ENCODE peak calls at places on chromosomes 7 and 10, in four cellular contexts. One of them, this sample, is unnamed.

GRCh38 chr7:767941-768729 is 41.1 kb upstream of the PRKAR1B start:
- DNase-seq in right lobe of liver: no peak
- DNase-seq in prostate gland: no peak
- DNase-seq in suprapubic skin: no peak
- DNase-seq in this sample: no peak

GRCh38 chr7:135770139-135770710 is 21.6 kb upstream of the FAM180A start:
- DNase-seq in right lobe of liver: no peak
- DNase-seq in prostate gland: no peak
- DNase-seq in suprapubic skin: no peak
- DNase-seq in this sample: no peak

GRCh38 chr10:97307866-97308780 is 10.9 kb upstream of the FRAT1 start:
- DNase-seq in right lobe of liver: no peak
- DNase-seq in prostate gland: no peak
- DNase-seq in suprapubic skin: no peak
- DNase-seq in this sample: no peak

GRCh38 chr10:96319754-96320514 is 15.7 kb downstream of the DNTT start:
- DNase-seq in right lobe of liver: no peak
- DNase-seq in prostate gland: no peak
- DNase-seq in suprapubic skin: no peak
- DNase-seq in this sample: no peak

GRCh38 chr7:141568227-141568626 is 17.0 kb downstream of the AGK start:
- DNase-seq in right lobe of liver: no peak
- DNase-seq in prostate gland: no peak
- DNase-seq in suprapubic skin: no peak
- DNase-seq in this sample: no peak

GRCh38 chr7:155959894-155960293 is 147.6 kb upstream of the SHH start:
- DNase-seq in right lobe of liver: no peak
- DNase-seq in prostate gland: no peak
- DNase-seq in suprapubic skin: no peak
- DNase-seq in this sample: no peak

GRCh38 chr10:100174699-100175677 is 10.8 kb downstream of the ERLIN1 start:
- DNase-seq in right lobe of liver: no peak
- DNase-seq in prostate gland: no peak
- DNase-seq in suprapubic skin: no peak
- DNase-seq in this sample: no peak

GRCh38 chr7:12661581-12661980 is 25.9 kb upstream of the ARL4A start:
- DNase-seq in right lobe of liver: no peak
- DNase-seq in prostate gland: no peak
- DNase-seq in suprapubic skin: no peak
- DNase-seq in this sample: no peak

GRCh38 chr7:113285411-113285810 is 167.1 kb upstream of the SMIM30 start:
- DNase-seq in right lobe of liver: no peak
- DNase-seq in prostate gland: no peak
- DNase-seq in suprapubic skin: no peak
- DNase-seq in this sample: no peak

GRCh38 chr10:132499367-132499685 is 38.3 kb upstream of the INPP5A start:
- DNase-seq in right lobe of liver: no peak
- DNase-seq in prostate gland: no peak
- DNase-seq in suprapubic skin: peak; percentile 41
- DNase-seq in this sample: no peak

GRCh38 chr10:86756511-86757109 is at the start of gene BMPR1A:
- DNase-seq in right lobe of liver: peak; percentile 30
- DNase-seq in prostate gland: peak; percentile 89
- DNase-seq in suprapubic skin: peak; percentile 87
- DNase-seq in this sample: peak; percentile 25

GRCh38 chr10:74056081-74056818 is 58.3 kb downstream of the VCL start:
- DNase-seq in right lobe of liver: no peak
- DNase-seq in prostate gland: no peak
- DNase-seq in suprapubic skin: no peak
- DNase-seq in this sample: no peak

GRCh38 chr7:27700501-27700900 is 37.8 kb upstream of the HIBADH start:
- DNase-seq in right lobe of liver: no peak
- DNase-seq in prostate gland: no peak
- DNase-seq in suprapubic skin: no peak
- DNase-seq in this sample: no peak

GRCh38 chr10:44261710-44262455 is 123.0 kb downstream of the CXCL12 start:
- DNase-seq in right lobe of liver: no peak
- DNase-seq in prostate gland: no peak
- DNase-seq in suprapubic skin: no peak
- DNase-seq in this sample: no peak

GRCh38 chr10:43315535-43316245 is 48.8 kb upstream of the RASGEF1A start:
- DNase-seq in right lobe of liver: no peak
- DNase-seq in prostate gland: no peak
- DNase-seq in suprapubic skin: no peak
- DNase-seq in this sample: no peak

GRCh38 chr10:77756319-77757232 is 119.0 kb upstream of the KCNMA1 start:
- DNase-seq in right lobe of liver: no peak
- DNase-seq in prostate gland: no peak
- DNase-seq in suprapubic skin: no peak
- DNase-seq in this sample: no peak

GRCh38 chr10:114100848-114101741 is 57.4 kb downstream of the ADRB1 start:
- DNase-seq in right lobe of liver: peak; percentile 35
- DNase-seq in prostate gland: peak; percentile 25
- DNase-seq in suprapubic skin: no peak
- DNase-seq in this sample: no peak

GRCh38 chr7:37674534-37674933 is 9.0 kb upstream of the GPR141 start:
- DNase-seq in right lobe of liver: no peak
- DNase-seq in prostate gland: no peak
- DNase-seq in suprapubic skin: no peak
- DNase-seq in this sample: no peak

GRCh38 chr7:31734456-31734855 is 47.4 kb downstream of the PPP1R17 start:
- DNase-seq in right lobe of liver: no peak
- DNase-seq in prostate gland: no peak
- DNase-seq in suprapubic skin: no peak
- DNase-seq in this sample: no peak

GRCh38 chr7:134757938-134758337 is 21.5 kb upstream of the CALD1 start:
- DNase-seq in right lobe of liver: no peak
- DNase-seq in prostate gland: no peak
- DNase-seq in suprapubic skin: no peak
- DNase-seq in this sample: no peak

GRCh38 chr7:112238852-112239610 is 32.5 kb downstream of the ZNF277 start:
- DNase-seq in right lobe of liver: peak; percentile 35
- DNase-seq in prostate gland: no peak
- DNase-seq in suprapubic skin: no peak
- DNase-seq in this sample: no peak

GRCh38 chr10:5732141-5732540 is 47.5 kb downstream of the TASOR2 start:
- DNase-seq in right lobe of liver: no peak
- DNase-seq in prostate gland: no peak
- DNase-seq in suprapubic skin: no peak
- DNase-seq in this sample: no peak

GRCh38 chr10:119007211-119007574 is 22.3 kb upstream of the NANOS1 start:
- DNase-seq in right lobe of liver: no peak
- DNase-seq in prostate gland: no peak
- DNase-seq in suprapubic skin: no peak
- DNase-seq in this sample: no peak

GRCh38 chr10:89086801-89087513 is 96.4 kb downstream of the FAS start:
- DNase-seq in right lobe of liver: no peak
- DNase-seq in prostate gland: no peak
- DNase-seq in suprapubic skin: peak; percentile 92
- DNase-seq in this sample: no peak

GRCh38 chr7:47154781-47155180 is 427.1 kb downstream of the TNS3 start:
- DNase-seq in right lobe of liver: no peak
- DNase-seq in prostate gland: no peak
- DNase-seq in suprapubic skin: no peak
- DNase-seq in this sample: no peak

GRCh38 chr10:10490187-10490980 is 527.3 kb upstream of the CELF2 start:
- DNase-seq in right lobe of liver: no peak
- DNase-seq in prostate gland: no peak
- DNase-seq in suprapubic skin: no peak
- DNase-seq in this sample: no peak

GRCh38 chr10:61742812-61743211 is 80.1 kb downstream of the CABCOCO1 start:
- DNase-seq in right lobe of liver: no peak
- DNase-seq in prostate gland: no peak
- DNase-seq in suprapubic skin: no peak
- DNase-seq in this sample: no peak

GRCh38 chr10:22429146-22429545 is 83.8 kb downstream of the SPAG6 start:
- DNase-seq in right lobe of liver: no peak
- DNase-seq in prostate gland: no peak
- DNase-seq in suprapubic skin: no peak
- DNase-seq in this sample: no peak

GRCh38 chr10:126585249-126585986 is 85.1 kb downstream of the C10orf90 start:
- DNase-seq in right lobe of liver: no peak
- DNase-seq in prostate gland: no peak
- DNase-seq in suprapubic skin: no peak
- DNase-seq in this sample: no peak

GRCh38 chr10:126580873-126581647 is 89.4 kb downstream of the C10orf90 start:
- DNase-seq in right lobe of liver: no peak
- DNase-seq in prostate gland: peak; percentile 32
- DNase-seq in suprapubic skin: no peak
- DNase-seq in this sample: no peak

GRCh38 chr10:126581648-126582046 is 88.8 kb downstream of the C10orf90 start:
- DNase-seq in right lobe of liver: no peak
- DNase-seq in prostate gland: no peak
- DNase-seq in suprapubic skin: no peak
- DNase-seq in this sample: no peak

GRCh38 chr10:126584836-126585235 is 85.7 kb downstream of the C10orf90 start:
- DNase-seq in right lobe of liver: no peak
- DNase-seq in prostate gland: no peak
- DNase-seq in suprapubic skin: no peak
- DNase-seq in this sample: no peak

DNA sequence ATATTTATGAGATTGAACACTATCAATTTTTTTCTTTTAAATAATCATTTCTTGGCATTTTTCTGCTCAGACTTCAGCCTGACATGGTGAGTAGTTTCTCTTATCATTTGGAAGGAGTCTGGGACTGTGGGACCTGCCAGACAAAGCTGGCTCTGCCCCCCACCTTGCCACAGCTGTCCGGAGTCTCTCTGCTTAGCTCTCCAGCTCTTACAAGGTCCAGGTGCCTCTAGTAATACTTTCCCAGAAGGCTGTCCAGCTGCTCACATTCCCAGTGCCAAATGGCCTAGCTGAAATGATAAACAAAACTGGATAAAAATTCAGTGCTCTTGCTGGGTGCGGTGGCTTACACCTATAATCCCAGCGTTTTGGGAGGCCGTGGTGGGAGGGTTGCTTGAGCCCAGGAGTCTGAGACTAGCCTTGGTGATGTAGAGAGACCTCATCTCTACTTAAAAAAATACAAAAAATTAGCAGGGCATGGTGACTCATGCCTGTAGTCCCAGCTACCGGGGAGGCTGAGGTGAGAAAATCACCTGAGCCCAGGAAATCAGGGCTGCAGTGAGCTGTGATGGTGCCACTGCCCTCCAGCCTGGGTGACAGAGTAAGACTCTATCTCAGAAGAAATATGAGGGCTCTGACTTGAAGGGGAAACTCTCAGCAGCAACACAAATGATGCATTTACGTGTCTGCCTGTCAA is 86.8 kb downstream of the C10orf90 start:
- DNase-seq in right lobe of liver: no peak
- DNase-seq in prostate gland: no peak
- DNase-seq in suprapubic skin: no peak
- DNase-seq in this sample: no peak
- TF ChIP-seq POLR2A in right lobe of liver: no peak
- TF ChIP-seq POLR2A in prostate gland: no peak
- TF ChIP-seq POLR2A in suprapubic skin: no peak
- TF ChIP-seq POLR2A in this sample: no peak

GRCh38 chr7:157054927-157055326 is 44.5 kb upstream of the MNX1 start:
- DNase-seq in right lobe of liver: no peak
- DNase-seq in prostate gland: no peak
- DNase-seq in suprapubic skin: peak; percentile 18
- DNase-seq in this sample: no peak

GRCh38 chr7:157058701-157059100 is 48.2 kb upstream of the MNX1 start:
- DNase-seq in right lobe of liver: no peak
- DNase-seq in prostate gland: no peak
- DNase-seq in suprapubic skin: no peak
- DNase-seq in this sample: no peak

GRCh38 chr7:157058026-157058425 is 47.6 kb upstream of the MNX1 start:
- DNase-seq in right lobe of liver: no peak
- DNase-seq in prostate gland: no peak
- DNase-seq in suprapubic skin: no peak
- DNase-seq in this sample: no peak

GRCh38 chr7:157056246-157056645 is 45.8 kb upstream of the MNX1 start:
- DNase-seq in right lobe of liver: no peak
- DNase-seq in prostate gland: no peak
- DNase-seq in suprapubic skin: peak; percentile 45
- DNase-seq in this sample: no peak

DNA sequence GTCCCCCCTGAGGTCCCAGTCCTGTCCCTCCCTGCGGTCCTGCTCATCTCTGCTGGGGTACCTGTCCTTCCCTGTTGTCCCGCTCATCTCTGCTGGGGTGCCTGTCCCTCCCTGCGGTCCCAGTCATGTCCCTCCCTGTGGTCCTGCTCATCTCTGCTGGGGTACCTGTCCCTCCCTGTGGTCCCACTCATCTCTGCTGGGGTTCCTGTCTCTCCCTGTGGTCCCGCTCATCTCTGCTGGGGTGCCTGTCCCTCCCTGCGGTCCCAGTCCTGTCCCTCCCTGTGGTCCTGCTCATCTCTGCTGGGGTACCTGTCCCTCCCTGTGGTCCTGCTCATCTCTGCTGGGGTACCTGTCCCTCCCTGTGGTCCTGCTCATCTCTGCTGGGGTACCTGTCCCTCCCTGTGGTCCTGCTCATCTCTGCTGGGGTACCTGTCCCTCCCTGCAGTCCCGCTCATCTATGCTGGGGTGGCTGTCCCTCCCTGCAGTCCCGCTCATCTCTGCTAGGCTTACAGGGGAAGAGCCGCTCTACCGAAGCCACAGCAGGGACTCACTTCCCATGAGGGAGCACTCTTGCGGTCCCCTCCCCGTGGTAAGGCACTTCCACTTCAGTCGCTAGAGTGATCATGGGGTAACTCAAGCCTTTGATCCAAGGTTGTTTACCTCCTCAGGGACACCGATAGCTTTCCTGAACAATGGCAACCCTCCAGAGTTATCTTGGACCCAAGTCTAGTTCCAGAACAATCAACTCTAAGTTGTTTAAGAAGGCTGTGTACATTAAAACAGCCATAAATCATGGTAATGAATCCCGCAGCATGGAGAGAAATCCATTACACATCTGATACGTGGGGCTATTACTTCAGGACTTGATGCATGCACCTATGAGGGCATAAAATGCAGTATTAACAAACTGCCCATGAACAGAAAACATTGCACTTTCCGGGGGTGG is 46.8 kb upstream of the MNX1 start:
- DNase-seq in right lobe of liver: no peak
- DNase-seq in prostate gland: no peak
- DNase-seq in suprapubic skin: peak; percentile 49
- DNase-seq in this sample: no peak
- TF ChIP-seq POLR2A in right lobe of liver: no peak
- TF ChIP-seq POLR2A in prostate gland: no peak
- TF ChIP-seq POLR2A in suprapubic skin: no peak
- TF ChIP-seq POLR2A in this sample: no peak

GRCh38 chr7:44077681-44078091 is 4.6 kb downstream of the POLM start:
- DNase-seq in right lobe of liver: no peak
- DNase-seq in prostate gland: no peak
- DNase-seq in suprapubic skin: no peak
- DNase-seq in this sample: no peak
- TF ChIP-seq POLR2A in right lobe of liver: no peak
- TF ChIP-seq POLR2A in prostate gland: no peak
- TF ChIP-seq POLR2A in suprapubic skin: no peak
- TF ChIP-seq POLR2A in this sample: no peak

DNA sequence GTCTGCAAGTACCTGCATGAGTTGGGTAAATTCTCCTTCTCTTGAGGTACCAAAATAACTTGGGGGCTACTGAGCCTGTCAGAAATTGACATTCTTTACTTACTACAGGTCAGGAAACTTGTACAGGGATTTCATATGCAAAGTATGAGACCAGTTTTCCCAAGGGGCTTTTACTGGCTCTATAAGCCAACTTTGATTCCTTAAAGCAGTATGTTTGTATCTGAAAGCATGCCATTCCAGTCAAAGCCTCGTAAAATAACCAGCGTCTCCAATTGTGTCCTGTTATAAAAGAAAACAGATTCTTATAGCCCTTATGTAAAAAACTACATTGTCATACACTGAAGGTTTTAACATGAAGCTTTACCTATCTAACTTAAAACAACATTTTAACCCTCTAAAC is 90.2 kb downstream of the ZNF467 start:
- DNase-seq in right lobe of liver: no peak
- DNase-seq in prostate gland: no peak
- DNase-seq in suprapubic skin: no peak
- DNase-seq in this sample: no peak
- TF ChIP-seq POLR2A in right lobe of liver: no peak
- TF ChIP-seq POLR2A in prostate gland: no peak
- TF ChIP-seq POLR2A in suprapubic skin: no peak
- TF ChIP-seq POLR2A in this sample: no peak